ENCODE peak calls at places on chromosomes 12 and 14, in nine cellular contexts. Q is AG04450, U is HS-27A, O is AG09309, X is lower lobe of right lung, Y is foreskin fibroblast, E is RCC 7860, Z is epithelial cell of esophagus, T is MV-4-11. S is an unnamed sample.

GRCh38 chr14:69652942-69653680 is 41.7 kb downstream of the SUSD6 start:
- DNase-seq in Q (no peak), U (no peak), O (no peak), X (no peak), Y (no peak), E (no peak), Z (no peak), T (peak; percentile 95), S (no peak)

GRCh38 chr14:92914087-92914656 is 8.8 kb upstream of the CHGA start:
- DNase-seq in Q (no peak), U (no peak), O (no peak), X (no peak), Y (peak; percentile 33), E (no peak), Z (peak; percentile 51), T (peak; percentile 9), S (peak; percentile 69)

GRCh38 chr12:118537481-118537917 is 161.1 kb downstream of the SUDS3 start:
- DNase-seq in Q (no peak), U (no peak), O (no peak), X (no peak), Y (no peak), E (no peak), Z (no peak), T (no peak), S (no peak)

GRCh38 chr12:117803013-117803412 is 165.8 kb downstream of the KSR2 start:
- DNase-seq in Q (no peak), U (no peak), O (no peak), X (no peak), Y (no peak), E (no peak), Z (peak; percentile 6), T (no peak), S (no peak)

GRCh38 chr14:102923201-102923919 is 897 bp downstream of the AMN start:
- DNase-seq in Q (no peak), U (no peak), O (no peak), X (peak; percentile 44), Y (no peak), E (no peak), Z (no peak), T (no peak), S (no peak)

GRCh38 chr14:66514206-66514605 is 6.3 kb downstream of the GPHN start:
- DNase-seq in Q (no peak), U (no peak), O (peak; percentile 43), X (no peak), Y (peak; percentile 30), E (no peak), Z (peak; percentile 60), T (peak; percentile 89), S (no peak)

GRCh38 chr14:100120522-100121269 is 38.7 kb downstream of the DEGS2 start:
- DNase-seq in Q (no peak), U (no peak), O (no peak), X (no peak), Y (no peak), E (no peak), Z (no peak), T (no peak), S (no peak)

GRCh38 chr12:76685246-76685678 is 78.7 kb upstream of the ZDHHC17 start:
- DNase-seq in Q (peak; percentile 20), U (no peak), O (no peak), X (no peak), Y (peak; percentile 37), E (no peak), Z (no peak), T (peak; percentile 10), S (no peak)

GRCh38 chr12:131642771-131643170 is 68.1 kb upstream of the SFSWAP start:
- DNase-seq in Q (no peak), U (no peak), O (no peak), X (no peak), Y (no peak), E (no peak), Z (no peak), T (no peak), S (no peak)

GRCh38 chr12:76872415-76872814 is 6.4 kb downstream of the CSRP2 start:
- DNase-seq in Q (no peak), U (no peak), O (no peak), X (no peak), Y (no peak), E (no peak), Z (no peak), T (no peak), S (no peak)

GRCh38 chr12:32499048-32499447 is 99.7 kb downstream of the FGD4 start:
- DNase-seq in Q (no peak), U (no peak), O (no peak), X (no peak), Y (no peak), E (no peak), Z (no peak), T (no peak), S (no peak)

GRCh38 chr14:23366163-23366921 is 1.4 kb upstream of the EFS start:
- DNase-seq in Q (peak; percentile 24), U (no peak), O (no peak), X (peak; percentile 72), Y (peak; percentile 39), E (no peak), Z (peak; percentile 83), T (no peak), S (peak; percentile 48)

GRCh38 chr12:26891704-26892103 is 46.1 kb downstream of the INTS13 start:
- DNase-seq in Q (no peak), U (no peak), O (no peak), X (no peak), Y (no peak), E (no peak), Z (no peak), T (no peak), S (no peak)

GRCh38 chr14:55482936-55483605 is 42.7 kb upstream of the TBPL2 start:
- DNase-seq in Q (no peak), U (no peak), O (no peak), X (no peak), Y (no peak), E (no peak), Z (peak; percentile 16), T (no peak), S (no peak)

GRCh38 chr12:27624586-27624985 is 71.7 kb upstream of the REP15 start:
- DNase-seq in Q (no peak), U (no peak), O (no peak), X (no peak), Y (no peak), E (no peak), Z (no peak), T (no peak), S (no peak)

GRCh38 chr12:85016423-85016822 is 19.7 kb downstream of the TSPAN19 start:
- DNase-seq in Q (peak; percentile 61), U (peak; percentile 38), O (peak; percentile 71), X (no peak), Y (peak; percentile 98), E (peak; percentile 69), Z (peak; percentile 96), T (peak; percentile 41), S (no peak)

GRCh38 chr12:79370021-79370420 is 320.7 kb downstream of the PAWR start:
- DNase-seq in Q (no peak), U (no peak), O (no peak), X (no peak), Y (no peak), E (no peak), Z (no peak), T (no peak), S (no peak)